ENCODE peak calls at places on chromosome 3, in four cellular contexts. D is cardiac muscle cell, M is T-helper 2 cell, J is bronchial epithelial cell. B is an unnamed sample.

GRCh38 chr3:191958980-191959671 is 498.2 kb downstream of the PYDC2 start:
- DNase-seq in D (no peak), J (no peak), M (no peak), B (no peak)

GRCh38 chr3:165788531-165788930 is 48.7 kb downstream of the BCHE start:
- DNase-seq in M (no peak), D (no peak), J (no peak), B (no peak)

GRCh38 chr3:172626241-172626640 is 84.6 kb downstream of the NCEH1 start:
- DNase-seq in D (no peak), M (no peak), J (peak; percentile 65), B (no peak)

GRCh38 chr3:24680214-24680967 is 185.7 kb upstream of the THRB start:
- DNase-seq in J (peak; percentile 37), D (peak; percentile 84), M (no peak), B (no peak)

GRCh38 chr3:88192631-88193030 is 42.9 kb downstream of the C3orf38 start:
- DNase-seq in J (no peak), D (no peak), M (no peak), B (no peak)

GRCh38 chr3:13544293-13544831 is 4.6 kb upstream of the FBLN2 start:
- DNase-seq in D (no peak), J (peak; percentile 33), M (peak; percentile 5), B (peak; percentile 8)

GRCh38 chr3:49641921-49642707 is 32.0 kb upstream of the APEH start:
- DNase-seq in M (no peak), D (no peak), J (no peak), B (no peak)

GRCh38 chr3:117019082-117019713 is 309.6 kb downstream of the TUSC7 start:
- DNase-seq in M (no peak), J (peak; percentile 37), D (peak; percentile 75), B (no peak)